ENCODE peak calls at places on chromosomes 3 and 15, in five cellular contexts. H, Z, T, U and P are unnamed samples.
A peak's percentile ranks its signal among the peaks of the same experiment; 100 is the strongest.

GRCh38 chr3:184389935-184390528 is 10.2 kb downstream of the CHRD start:
- DNase-seq in T (no peak), Z (no peak), H (no peak), U (no peak), P (no peak)

GRCh38 chr3:129558076-129558771 is 15.2 kb downstream of the H1-8 start:
- DNase-seq in U (no peak), T (no peak), H (no peak), Z (no peak), P (peak; percentile 10)

GRCh38 chr15:74167891-74168331 is 5.6 kb upstream of the ISLR start:
- DNase-seq in U (no peak), T (no peak), Z (no peak), H (no peak), P (no peak)

GRCh38 chr3:13148561-13149330 is 75.5 kb upstream of the IQSEC1 start:
- DNase-seq in U (peak; percentile 74), H (no peak), T (no peak), Z (no peak), P (no peak)

GRCh38 chr3:14431928-14432834 is 29.8 kb downstream of the SLC6A6 start:
- DNase-seq in U (no peak), T (peak; percentile 85), Z (peak; percentile 91), H (peak; percentile 97), P (peak; percentile 89)

GRCh38 chr3:14497321-14497720 is 42.8 kb downstream of the GRIP2 start:
- DNase-seq in H (no peak), T (no peak), Z (no peak), U (no peak), P (peak; percentile 39)

GRCh38 chr15:88624156-88624970 is 3.2 kb downstream of the AEN start:
- DNase-seq in T (no peak), U (peak; percentile 60), H (no peak), Z (no peak), P (no peak)

GRCh38 chr3:40387001-40387894 is at the start of gene ENTPD3:
- DNase-seq in T (peak; percentile 21), U (no peak), H (no peak), Z (no peak), P (no peak)

GRCh38 chr3:158961497-158961896 is 159.6 kb downstream of the MFSD1 start:
- DNase-seq in H (no peak), U (no peak), T (no peak), Z (no peak), P (no peak)

GRCh38 chr3:63450634-63451363 is 172.7 kb downstream of the SYNPR start:
- DNase-seq in U (no peak), H (no peak), Z (no peak), T (no peak), P (no peak)

GRCh38 chr3:46082849-46083248 is 55.6 kb upstream of the XCR1 start:
- DNase-seq in Z (no peak), H (no peak), T (no peak), U (no peak), P (no peak)
- H3K4me1 ChIP-seq in Z (no peaks in the 10 kb centered on the region), H (no peaks in the 10 kb centered on the region), T (no peaks in the 10 kb centered on the region), U (peaks cover 51% of the 10 kb centered on the region), P (peaks cover 9% of the 10 kb centered on the region)

GRCh38 chr3:120350431-120350941 is 1.3 kb upstream of the LRRC58 start:
- DNase-seq in H (peak; percentile 73), U (no peak), T (peak; percentile 25), Z (peak; percentile 33), P (no peak)
- H3K4me3 ChIP-seq in H (no peak overlapping the region), U (peak overlapping the region; percentile 84), T (peak overlapping the region; percentile 79), Z (peak overlapping the region; percentile 70), P (peak overlapping the region; percentile 89)

GRCh38 chr3:20698896-20699295 is 512.9 kb upstream of the SGO1 start:
- DNase-seq in U (no peak), T (no peak), H (no peak), Z (no peak), P (no peak)
- H3K4me1 ChIP-seq in U (no peaks in the 10 kb centered on the region), T (no peaks in the 10 kb centered on the region), H (no peaks in the 10 kb centered on the region), Z (no peaks in the 10 kb centered on the region), P (no peaks in the 10 kb centered on the region)

GRCh38 chr3:46107682-46108081 is 80.4 kb upstream of the XCR1 start:
- DNase-seq in Z (no peak), U (no peak), T (no peak), H (no peak), P (no peak)
- H3K4me3 ChIP-seq in Z (no peak overlapping the region), U (no peak overlapping the region), T (no peak overlapping the region), H (no peak overlapping the region), P (no peak overlapping the region)

DNA sequence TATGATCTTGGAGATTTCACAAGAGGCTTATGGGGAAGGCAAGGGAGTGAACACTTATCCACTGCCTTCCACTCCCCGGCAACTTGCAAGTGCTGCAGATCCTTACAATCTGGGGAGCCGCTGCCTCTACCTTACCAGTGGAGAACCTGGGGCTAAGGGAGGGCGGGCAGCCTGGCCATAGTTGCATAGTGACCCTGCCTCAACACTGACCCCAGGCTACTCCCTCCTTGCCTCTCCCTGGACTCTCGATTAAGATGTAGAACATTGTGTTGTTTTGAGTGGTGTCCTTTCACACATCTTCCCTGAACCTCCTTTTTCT is 30.6 kb downstream of the SLC6A11 start:
- DNase-seq in Z (no peak), H (no peak), T (no peak), U (no peak), P (no peak)
- H3K4me1 ChIP-seq in Z (no peaks in the 10 kb centered on the region), H (no peaks in the 10 kb centered on the region), T (no peaks in the 10 kb centered on the region), U (peaks cover 9% of the 10 kb centered on the region), P (no peaks in the 10 kb centered on the region)

GRCh38 chr15:92906563-92907081 is 6.5 kb downstream of the CHD2 start:
- DNase-seq in T (no peak), U (no peak), Z (no peak), H (no peak), P (no peak)

GRCh38 chr15:92909131-92909781 is 9.1 kb downstream of the CHD2 start:
- DNase-seq in T (no peak), H (no peak), Z (no peak), U (no peak), P (no peak)

GRCh38 chr15:92907229-92907628 is 7.1 kb downstream of the CHD2 start:
- DNase-seq in T (no peak), Z (no peak), H (no peak), U (no peak), P (no peak)

GRCh38 chr15:92908369-92909057 is 8.4 kb downstream of the CHD2 start:
- DNase-seq in Z (no peak), U (no peak), H (no peak), T (no peak), P (no peak)

GRCh38 chr15:92907880-92908279 is 7.8 kb downstream of the CHD2 start:
- DNase-seq in Z (no peak), U (no peak), H (no peak), T (no peak), P (peak; percentile 31)
- H3K4me3 ChIP-seq in Z (peak overlapping the region; percentile 56), U (peak overlapping the region; percentile 30), H (no peak overlapping the region), T (peak overlapping the region; percentile 17), P (peak overlapping the region; percentile 68)

GRCh38 chr3:107065094-107065861 is 312.0 kb upstream of the CCDC54 start:
- DNase-seq in Z (no peak), T (no peak), H (no peak), U (no peak), P (peak; percentile 15)
- H3K4me1 ChIP-seq in Z (peaks cover 11% of the 10 kb centered on the region), T (peaks cover 39% of the 10 kb centered on the region), H (peaks cover 2% of the 10 kb centered on the region), U (peaks cover 8% of the 10 kb centered on the region), P (peaks cover 5% of the 10 kb centered on the region)

GRCh38 chr15:80780416-80781221 is 1.4 kb downstream of the CEMIP start:
- DNase-seq in H (peak; percentile 74), U (no peak), T (peak; percentile 63), Z (peak; percentile 57), P (peak; percentile 58)
- H3K4me3 ChIP-seq in H (no peak overlapping the region), U (peak overlapping the region; percentile 56), T (peak overlapping the region; percentile 58), Z (peak overlapping the region; percentile 56), P (peak overlapping the region; percentile 70)